ENCODE peak calls at places on chromosomes 6 and 20, in ten cellular contexts. One of them, this sample, is unnamed.

GRCh38 chr20:13788167-13788834 is 3.5 kb downstream of the NDUFAF5 start:
- DNase-seq in transverse colon: peak; percentile 35
- DNase-seq in AG09309: no peak
- DNase-seq in HFF-Myc: peak; percentile 39
- DNase-seq in GM20000: peak; percentile 53
- DNase-seq in fibroblast of lung: peak; percentile 63
- DNase-seq in LNCaP clone FGC: peak; percentile 63
- DNase-seq in testis: peak; percentile 70
- DNase-seq in lower lobe of right lung: no peak
- DNase-seq in heart left ventricle: no peak
- DNase-seq in this sample: no peak

GRCh38 chr20:47355489-47356219 is 845 bp downstream of the ZMYND8 start:
- DNase-seq in transverse colon: no peak
- DNase-seq in AG09309: no peak
- DNase-seq in HFF-Myc: no peak
- DNase-seq in GM20000: no peak
- DNase-seq in fibroblast of lung: peak; percentile 20
- DNase-seq in LNCaP clone FGC: no peak
- DNase-seq in testis: no peak
- DNase-seq in lower lobe of right lung: peak; percentile 13
- DNase-seq in heart left ventricle: no peak
- DNase-seq in this sample: no peak

GRCh38 chr6:1802495-1803395 is 193.0 kb downstream of the FOXC1 start:
- DNase-seq in transverse colon: no peak
- DNase-seq in AG09309: no peak
- DNase-seq in HFF-Myc: no peak
- DNase-seq in GM20000: no peak
- DNase-seq in fibroblast of lung: no peak
- DNase-seq in LNCaP clone FGC: peak; percentile 19
- DNase-seq in testis: no peak
- DNase-seq in lower lobe of right lung: no peak
- DNase-seq in heart left ventricle: no peak
- DNase-seq in this sample: no peak

GRCh38 chr6:138582573-138582972 is 83.3 kb upstream of the NHSL1 start:
- DNase-seq in transverse colon: no peak
- DNase-seq in AG09309: no peak
- DNase-seq in HFF-Myc: no peak
- DNase-seq in GM20000: no peak
- DNase-seq in fibroblast of lung: no peak
- DNase-seq in LNCaP clone FGC: no peak
- DNase-seq in testis: no peak
- DNase-seq in lower lobe of right lung: no peak
- DNase-seq in heart left ventricle: no peak
- DNase-seq in this sample: no peak

GRCh38 chr6:15824851-15825250 is 162.0 kb upstream of the DTNBP1 start:
- DNase-seq in transverse colon: no peak
- DNase-seq in AG09309: no peak
- DNase-seq in HFF-Myc: no peak
- DNase-seq in GM20000: no peak
- DNase-seq in fibroblast of lung: no peak
- DNase-seq in LNCaP clone FGC: no peak
- DNase-seq in testis: no peak
- DNase-seq in lower lobe of right lung: no peak
- DNase-seq in heart left ventricle: no peak
- DNase-seq in this sample: no peak

GRCh38 chr6:37547564-37548061 is 47.9 kb upstream of the CCDC167 start:
- DNase-seq in transverse colon: no peak
- DNase-seq in AG09309: no peak
- DNase-seq in HFF-Myc: peak; percentile 33
- DNase-seq in GM20000: no peak
- DNase-seq in fibroblast of lung: peak; percentile 70
- DNase-seq in LNCaP clone FGC: peak; percentile 42
- DNase-seq in testis: peak; percentile 32
- DNase-seq in lower lobe of right lung: no peak
- DNase-seq in heart left ventricle: no peak
- DNase-seq in this sample: no peak

GRCh38 chr20:23086056-23086551 is at the start of gene CD93:
- DNase-seq in transverse colon: no peak
- DNase-seq in AG09309: no peak
- DNase-seq in HFF-Myc: no peak
- DNase-seq in GM20000: peak; percentile 40
- DNase-seq in fibroblast of lung: peak; percentile 18
- DNase-seq in LNCaP clone FGC: no peak
- DNase-seq in testis: peak; percentile 45
- DNase-seq in lower lobe of right lung: peak; percentile 55
- DNase-seq in heart left ventricle: peak; percentile 78
- DNase-seq in this sample: no peak

GRCh38 chr6:116278853-116279231 is 888 bp downstream of the TSPYL1 start:
- DNase-seq in transverse colon: no peak
- DNase-seq in AG09309: no peak
- DNase-seq in HFF-Myc: no peak
- DNase-seq in GM20000: no peak
- DNase-seq in fibroblast of lung: no peak
- DNase-seq in LNCaP clone FGC: peak; percentile 41
- DNase-seq in testis: peak; percentile 80
- DNase-seq in lower lobe of right lung: no peak
- DNase-seq in heart left ventricle: peak; percentile 61
- DNase-seq in this sample: peak; percentile 49

GRCh38 chr6:32047084-32047478 is 8.9 kb downstream of the CYP21A2 start:
- DNase-seq in transverse colon: peak; percentile 24
- DNase-seq in AG09309: no peak
- DNase-seq in HFF-Myc: no peak
- DNase-seq in GM20000: no peak
- DNase-seq in fibroblast of lung: peak; percentile 47
- DNase-seq in LNCaP clone FGC: no peak
- DNase-seq in testis: peak; percentile 35
- DNase-seq in lower lobe of right lung: no peak
- DNase-seq in heart left ventricle: peak; percentile 52
- DNase-seq in this sample: no peak

GRCh38 chr6:47665112-47665511 is 33.3 kb upstream of the ADGRF4 start:
- DNase-seq in transverse colon: no peak
- DNase-seq in AG09309: no peak
- DNase-seq in HFF-Myc: no peak
- DNase-seq in GM20000: no peak
- DNase-seq in fibroblast of lung: no peak
- DNase-seq in LNCaP clone FGC: peak; percentile 75
- DNase-seq in testis: no peak
- DNase-seq in lower lobe of right lung: no peak
- DNase-seq in heart left ventricle: no peak
- DNase-seq in this sample: no peak

GRCh38 chr20:7924692-7925091 is 15.6 kb downstream of the HAO1 start:
- DNase-seq in transverse colon: no peak
- DNase-seq in AG09309: peak; percentile 71
- DNase-seq in HFF-Myc: peak; percentile 91
- DNase-seq in GM20000: no peak
- DNase-seq in fibroblast of lung: peak; percentile 95
- DNase-seq in LNCaP clone FGC: no peak
- DNase-seq in testis: no peak
- DNase-seq in lower lobe of right lung: no peak
- DNase-seq in heart left ventricle: no peak
- DNase-seq in this sample: no peak

GRCh38 chr20:57244627-57245214 is 21.7 kb downstream of the BMP7 start:
- DNase-seq in transverse colon: no peak
- DNase-seq in AG09309: no peak
- DNase-seq in HFF-Myc: no peak
- DNase-seq in GM20000: no peak
- DNase-seq in fibroblast of lung: no peak
- DNase-seq in LNCaP clone FGC: no peak
- DNase-seq in testis: no peak
- DNase-seq in lower lobe of right lung: no peak
- DNase-seq in heart left ventricle: no peak
- DNase-seq in this sample: no peak
- TF ChIP-seq CTCF in transverse colon: no peak
- TF ChIP-seq CTCF in AG09309: no peak
- TF ChIP-seq CTCF in HFF-Myc: peak; percentile 2
- TF ChIP-seq CTCF in GM20000: no peak
- TF ChIP-seq CTCF in fibroblast of lung: no peak
- TF ChIP-seq CTCF in LNCaP clone FGC: no peak
- TF ChIP-seq CTCF in testis: no peak
- TF ChIP-seq CTCF in lower lobe of right lung: no peak
- TF ChIP-seq CTCF in heart left ventricle: no peak
- TF ChIP-seq CTCF in this sample: no peak

DNA sequence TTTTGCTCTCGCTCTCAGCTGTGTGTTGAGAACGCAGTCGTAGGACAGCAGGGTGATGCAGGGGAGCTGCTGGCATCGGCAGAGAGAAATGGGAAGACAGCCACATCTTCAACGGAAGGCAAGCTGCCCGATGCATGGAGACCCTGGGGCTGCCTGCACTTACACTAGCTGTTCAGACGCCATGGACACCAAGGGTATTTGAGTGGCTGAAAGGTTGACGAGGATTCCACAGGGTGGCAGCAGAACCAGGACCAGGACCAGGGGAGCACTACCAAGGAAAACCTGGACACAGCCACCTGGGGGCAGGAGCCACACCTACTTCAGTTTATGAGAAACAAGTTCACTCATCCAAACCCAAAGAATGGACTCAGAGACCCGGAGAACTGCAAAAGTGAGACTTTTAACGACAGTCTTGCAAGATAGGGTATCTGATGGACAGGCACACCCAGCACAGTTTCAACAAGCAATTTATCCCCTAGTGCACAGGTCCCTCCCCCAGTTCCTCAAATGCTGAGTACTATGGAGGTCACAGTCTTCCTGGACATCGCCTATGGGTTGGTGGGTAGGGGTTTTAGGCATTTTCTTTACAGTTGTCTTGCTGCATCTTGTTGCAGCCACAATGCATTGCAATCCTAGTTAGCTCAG is 56.3 kb upstream of the ENTPD6 start:
- DNase-seq in transverse colon: no peak
- DNase-seq in AG09309: no peak
- DNase-seq in HFF-Myc: no peak
- DNase-seq in GM20000: no peak
- DNase-seq in fibroblast of lung: no peak
- DNase-seq in LNCaP clone FGC: peak; percentile 59
- DNase-seq in testis: no peak
- DNase-seq in lower lobe of right lung: no peak
- DNase-seq in heart left ventricle: no peak
- DNase-seq in this sample: no peak
- TF ChIP-seq CTCF in transverse colon: no peak
- TF ChIP-seq CTCF in AG09309: no peak
- TF ChIP-seq CTCF in HFF-Myc: no peak
- TF ChIP-seq CTCF in GM20000: no peak
- TF ChIP-seq CTCF in fibroblast of lung: no peak
- TF ChIP-seq CTCF in LNCaP clone FGC: peak; percentile 89
- TF ChIP-seq CTCF in testis: no peak
- TF ChIP-seq CTCF in lower lobe of right lung: peak; percentile 19
- TF ChIP-seq CTCF in heart left ventricle: no peak
- TF ChIP-seq CTCF in this sample: peak; percentile 20

GRCh38 chr6:30884521-30885480 is 482 bp downstream of the DDR1 start:
- DNase-seq in transverse colon: peak; percentile 62
- DNase-seq in AG09309: no peak
- DNase-seq in HFF-Myc: no peak
- DNase-seq in GM20000: peak; percentile 87
- DNase-seq in fibroblast of lung: peak; percentile 40
- DNase-seq in LNCaP clone FGC: no peak
- DNase-seq in testis: peak; percentile 58
- DNase-seq in lower lobe of right lung: no peak
- DNase-seq in heart left ventricle: peak; percentile 53
- DNase-seq in this sample: no peak
- TF ChIP-seq CTCF in transverse colon: no peak
- TF ChIP-seq CTCF in AG09309: no peak
- TF ChIP-seq CTCF in HFF-Myc: no peak
- TF ChIP-seq CTCF in GM20000: no peak
- TF ChIP-seq CTCF in fibroblast of lung: no peak
- TF ChIP-seq CTCF in LNCaP clone FGC: no peak
- TF ChIP-seq CTCF in testis: no peak
- TF ChIP-seq CTCF in lower lobe of right lung: no peak
- TF ChIP-seq CTCF in heart left ventricle: no peak
- TF ChIP-seq CTCF in this sample: peak; percentile 9

DNA sequence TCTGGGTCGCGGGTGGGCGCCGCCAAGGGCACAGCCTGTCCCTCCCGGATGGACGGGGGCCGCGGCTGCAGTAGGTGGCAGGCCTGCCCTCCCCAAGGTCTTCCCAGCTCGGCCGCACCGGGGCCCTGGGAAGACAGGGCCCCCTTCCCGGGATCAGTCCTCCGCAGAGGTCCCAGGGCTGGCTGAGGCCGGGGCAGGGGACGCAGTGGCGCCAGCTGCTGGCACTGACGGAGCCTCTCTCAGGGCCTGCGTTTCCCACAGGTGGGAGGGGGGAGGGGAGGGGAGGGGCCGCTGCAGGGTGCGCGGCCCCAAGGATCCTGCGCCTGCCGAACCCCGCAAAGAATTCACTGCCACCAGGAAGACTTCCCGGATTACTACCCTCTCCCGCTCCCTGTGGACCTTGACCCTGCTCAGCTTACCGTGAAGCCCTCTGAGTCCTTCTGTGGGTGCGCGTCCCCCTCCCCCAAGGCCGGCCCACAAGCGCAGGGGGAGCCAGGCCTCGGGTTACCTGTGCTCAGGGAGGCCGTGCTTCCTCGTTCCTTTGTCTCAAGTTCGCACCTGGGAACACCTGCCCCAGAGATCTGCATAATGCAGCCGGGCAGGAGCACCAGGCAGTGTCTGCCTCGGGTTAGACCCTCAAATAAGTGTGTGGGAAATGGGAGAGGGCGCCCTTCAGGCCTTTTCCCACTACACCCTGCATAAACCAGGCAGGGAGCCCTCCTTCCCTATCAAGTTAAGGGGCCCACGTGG is 5.1 kb downstream of the LZTS3 start:
- DNase-seq in transverse colon: peak; percentile 64
- DNase-seq in AG09309: no peak
- DNase-seq in HFF-Myc: no peak
- DNase-seq in GM20000: peak; percentile 42
- DNase-seq in fibroblast of lung: no peak
- DNase-seq in LNCaP clone FGC: no peak
- DNase-seq in testis: no peak
- DNase-seq in lower lobe of right lung: peak; percentile 77
- DNase-seq in heart left ventricle: no peak
- DNase-seq in this sample: no peak
- TF ChIP-seq CTCF in transverse colon: no peak
- TF ChIP-seq CTCF in AG09309: no peak
- TF ChIP-seq CTCF in HFF-Myc: no peak
- TF ChIP-seq CTCF in GM20000: no peak
- TF ChIP-seq CTCF in fibroblast of lung: no peak
- TF ChIP-seq CTCF in LNCaP clone FGC: peak; percentile 1
- TF ChIP-seq CTCF in testis: no peak
- TF ChIP-seq CTCF in lower lobe of right lung: peak; percentile 17
- TF ChIP-seq CTCF in heart left ventricle: no peak
- TF ChIP-seq CTCF in this sample: no peak

GRCh38 chr6:149089508-149089907 is 228.0 kb upstream of the TAB2 start:
- DNase-seq in transverse colon: no peak
- DNase-seq in AG09309: no peak
- DNase-seq in HFF-Myc: no peak
- DNase-seq in GM20000: no peak
- DNase-seq in fibroblast of lung: no peak
- DNase-seq in LNCaP clone FGC: no peak
- DNase-seq in testis: no peak
- DNase-seq in lower lobe of right lung: no peak
- DNase-seq in heart left ventricle: no peak
- DNase-seq in this sample: no peak
- TF ChIP-seq CTCF in transverse colon: no peak
- TF ChIP-seq CTCF in AG09309: no peak
- TF ChIP-seq CTCF in HFF-Myc: no peak
- TF ChIP-seq CTCF in GM20000: no peak
- TF ChIP-seq CTCF in fibroblast of lung: no peak
- TF ChIP-seq CTCF in LNCaP clone FGC: no peak
- TF ChIP-seq CTCF in testis: no peak
- TF ChIP-seq CTCF in lower lobe of right lung: no peak
- TF ChIP-seq CTCF in heart left ventricle: no peak
- TF ChIP-seq CTCF in this sample: peak; percentile 40